ENCODE peak calls at places on chromosomes 16 and 17, in six cellular contexts. One of them, this sample, is unnamed.

GRCh38 chr17:67819722-67820121 is 5.6 kb upstream of the BPTF start:
- DNase-seq in body of pancreas: no peak
- DNase-seq in prostate gland: no peak
- DNase-seq in AG09309: no peak
- DNase-seq in foreskin fibroblast: no peak
- DNase-seq in Peyer's patch: no peak
- DNase-seq in this sample: no peak

GRCh38 chr16:87713469-87714229 is 52.1 kb downstream of the KLHDC4 start:
- DNase-seq in body of pancreas: no peak
- DNase-seq in prostate gland: no peak
- DNase-seq in AG09309: no peak
- DNase-seq in foreskin fibroblast: no peak
- DNase-seq in Peyer's patch: no peak
- DNase-seq in this sample: no peak

GRCh38 chr17:47996201-47996600 is 25.3 kb downstream of the CDK5RAP3 start:
- DNase-seq in body of pancreas: no peak
- DNase-seq in prostate gland: no peak
- DNase-seq in AG09309: no peak
- DNase-seq in foreskin fibroblast: no peak
- DNase-seq in Peyer's patch: no peak
- DNase-seq in this sample: peak; percentile 74

GRCh38 chr16:79571065-79571697 is 29.4 kb downstream of the MAF start:
- DNase-seq in body of pancreas: no peak
- DNase-seq in prostate gland: no peak
- DNase-seq in AG09309: no peak
- DNase-seq in foreskin fibroblast: no peak
- DNase-seq in Peyer's patch: no peak
- DNase-seq in this sample: no peak

GRCh38 chr16:23052908-23053580 is 96.2 kb downstream of the USP31 start:
- DNase-seq in body of pancreas: no peak
- DNase-seq in prostate gland: no peak
- DNase-seq in AG09309: no peak
- DNase-seq in foreskin fibroblast: no peak
- DNase-seq in Peyer's patch: no peak
- DNase-seq in this sample: no peak

GRCh38 chr16:77059441-77059840 is 131.5 kb upstream of the MON1B start:
- DNase-seq in body of pancreas: peak; percentile 67
- DNase-seq in prostate gland: no peak
- DNase-seq in AG09309: no peak
- DNase-seq in foreskin fibroblast: no peak
- DNase-seq in Peyer's patch: no peak
- DNase-seq in this sample: no peak

GRCh38 chr16:51569204-51569911 is 418.3 kb upstream of the SALL1 start:
- DNase-seq in body of pancreas: no peak
- DNase-seq in prostate gland: no peak
- DNase-seq in AG09309: no peak
- DNase-seq in foreskin fibroblast: no peak
- DNase-seq in Peyer's patch: no peak
- DNase-seq in this sample: no peak

GRCh38 chr16:19284207-19284606 is 1.3 kb upstream of the CLEC19A start:
- DNase-seq in body of pancreas: peak; percentile 81
- DNase-seq in prostate gland: peak; percentile 92
- DNase-seq in AG09309: no peak
- DNase-seq in foreskin fibroblast: peak; percentile 2
- DNase-seq in Peyer's patch: no peak
- DNase-seq in this sample: no peak

GRCh38 chr17:41773731-41774193 is 12.7 kb downstream of the JUP start:
- DNase-seq in body of pancreas: no peak
- DNase-seq in prostate gland: no peak
- DNase-seq in AG09309: no peak
- DNase-seq in foreskin fibroblast: no peak
- DNase-seq in Peyer's patch: no peak
- DNase-seq in this sample: no peak

GRCh38 chr17:56172517-56172982 is 19.3 kb downstream of the ANKFN1 start:
- DNase-seq in body of pancreas: peak; percentile 19
- DNase-seq in prostate gland: peak; percentile 97
- DNase-seq in AG09309: no peak
- DNase-seq in foreskin fibroblast: no peak
- DNase-seq in Peyer's patch: no peak
- DNase-seq in this sample: no peak

GRCh38 chr16:51710186-51710585 is 559.1 kb upstream of the SALL1 start:
- DNase-seq in body of pancreas: no peak
- DNase-seq in prostate gland: no peak
- DNase-seq in AG09309: peak; percentile 0
- DNase-seq in foreskin fibroblast: no peak
- DNase-seq in Peyer's patch: no peak
- DNase-seq in this sample: no peak

GRCh38 chr16:85777583-85778310 is 21.6 kb downstream of the EMC8 start:
- DNase-seq in body of pancreas: no peak
- DNase-seq in prostate gland: peak; percentile 22
- DNase-seq in AG09309: no peak
- DNase-seq in foreskin fibroblast: peak; percentile 25
- DNase-seq in Peyer's patch: no peak
- DNase-seq in this sample: no peak

GRCh38 chr17:7495906-7496434 is 11.8 kb downstream of the POLR2A start:
- DNase-seq in body of pancreas: no peak
- DNase-seq in prostate gland: no peak
- DNase-seq in AG09309: no peak
- DNase-seq in foreskin fibroblast: no peak
- DNase-seq in Peyer's patch: no peak
- DNase-seq in this sample: no peak

GRCh38 chr16:67396159-67396774 is 3.0 kb upstream of the TPPP3 start:
- DNase-seq in body of pancreas: peak; percentile 92
- DNase-seq in prostate gland: peak; percentile 57
- DNase-seq in AG09309: no peak
- DNase-seq in foreskin fibroblast: peak; percentile 72
- DNase-seq in Peyer's patch: peak; percentile 92
- DNase-seq in this sample: peak; percentile 84

GRCh38 chr16:56111100-56111499 is 80.2 kb upstream of the GNAO1 start:
- DNase-seq in body of pancreas: no peak
- DNase-seq in prostate gland: no peak
- DNase-seq in AG09309: no peak
- DNase-seq in foreskin fibroblast: no peak
- DNase-seq in Peyer's patch: no peak
- DNase-seq in this sample: no peak

GRCh38 chr17:72515291-72516065 is 394.7 kb downstream of the SOX9 start:
- DNase-seq in body of pancreas: peak; percentile 66
- DNase-seq in prostate gland: peak; percentile 23
- DNase-seq in AG09309: no peak
- DNase-seq in foreskin fibroblast: peak; percentile 9
- DNase-seq in Peyer's patch: no peak
- DNase-seq in this sample: no peak

GRCh38 chr17:43406676-43407645 is 8.2 kb downstream of the ARL4D start:
- DNase-seq in body of pancreas: no peak
- DNase-seq in prostate gland: no peak
- DNase-seq in AG09309: no peak
- DNase-seq in foreskin fibroblast: peak; percentile 47
- DNase-seq in Peyer's patch: peak; percentile 14
- DNase-seq in this sample: no peak

GRCh38 chr17:66339563-66339962 is 37.1 kb downstream of the PRKCA start:
- DNase-seq in body of pancreas: no peak
- DNase-seq in prostate gland: no peak
- DNase-seq in AG09309: no peak
- DNase-seq in foreskin fibroblast: no peak
- DNase-seq in Peyer's patch: no peak
- DNase-seq in this sample: no peak

GRCh38 chr17:72812823-72813222 is 279.7 kb downstream of the SLC39A11 start:
- DNase-seq in body of pancreas: no peak
- DNase-seq in prostate gland: no peak
- DNase-seq in AG09309: no peak
- DNase-seq in foreskin fibroblast: peak; percentile 28
- DNase-seq in Peyer's patch: no peak
- DNase-seq in this sample: no peak

GRCh38 chr16:15034266-15035162 is 21.4 kb downstream of the NTAN1 start:
- DNase-seq in body of pancreas: no peak
- DNase-seq in prostate gland: no peak
- DNase-seq in AG09309: no peak
- DNase-seq in foreskin fibroblast: no peak
- DNase-seq in Peyer's patch: peak; percentile 35
- DNase-seq in this sample: no peak

DNA sequence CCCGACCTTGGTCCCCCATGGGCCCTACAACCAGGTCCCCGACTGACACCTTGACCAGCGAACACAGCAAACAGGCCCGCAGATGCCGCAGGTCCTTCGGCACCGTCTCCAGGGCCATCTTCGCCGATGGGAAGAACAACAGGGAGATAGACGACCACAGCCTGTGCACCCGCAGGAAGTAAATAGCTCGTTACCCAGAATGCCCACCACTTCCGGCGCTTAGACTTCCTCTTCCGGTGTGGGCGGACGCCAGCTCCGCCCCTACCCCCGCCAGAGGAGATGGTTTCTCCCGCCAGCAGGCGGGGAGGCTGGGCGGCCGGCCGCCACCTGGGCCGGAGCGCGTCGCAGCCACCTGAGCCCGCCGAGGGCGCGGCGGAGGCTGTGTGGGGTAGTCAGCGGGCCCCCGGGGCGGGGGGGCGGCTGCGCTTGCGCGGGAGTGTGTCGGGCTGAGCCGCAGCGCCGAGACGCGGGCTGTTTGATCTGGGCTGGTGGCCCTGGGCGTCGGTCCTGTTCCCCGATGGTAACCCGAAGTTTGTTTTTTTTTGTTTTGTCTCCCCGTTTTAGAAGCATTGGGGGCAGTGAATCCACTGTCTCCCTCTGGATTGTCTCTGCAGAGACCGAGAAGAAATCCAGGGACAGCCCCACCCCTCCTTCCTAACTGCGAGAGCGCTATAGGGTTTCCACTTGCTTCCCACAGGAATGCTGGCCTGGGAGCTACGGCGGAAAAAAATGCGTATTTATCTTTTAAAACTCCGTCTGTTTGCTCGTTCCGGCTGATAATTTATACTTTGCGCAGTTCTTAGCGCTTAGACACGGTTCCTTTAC is at the start of gene SUPT4H1:
- DNase-seq in body of pancreas: peak; percentile 93
- DNase-seq in prostate gland: peak; percentile 91
- DNase-seq in AG09309: peak; percentile 61
- DNase-seq in foreskin fibroblast: peak; percentile 89
- DNase-seq in Peyer's patch: peak; percentile 95
- DNase-seq in this sample: peak; percentile 87
- TF ChIP-seq CTCF in body of pancreas: no peak
- TF ChIP-seq CTCF in prostate gland: peak; percentile 66
- TF ChIP-seq CTCF in AG09309: no peak
- TF ChIP-seq CTCF in foreskin fibroblast: no peak
- TF ChIP-seq CTCF in Peyer's patch: peak; percentile 26
- TF ChIP-seq CTCF in this sample: no peak

GRCh38 chr17:80921741-80922579 is 69.7 kb upstream of the CHMP6 start:
- DNase-seq in body of pancreas: peak; percentile 2
- DNase-seq in prostate gland: no peak
- DNase-seq in AG09309: no peak
- DNase-seq in foreskin fibroblast: no peak
- DNase-seq in Peyer's patch: peak; percentile 40
- DNase-seq in this sample: no peak

GRCh38 chr17:80924111-80924806 is 67.4 kb upstream of the CHMP6 start:
- DNase-seq in body of pancreas: peak; percentile 2
- DNase-seq in prostate gland: no peak
- DNase-seq in AG09309: no peak
- DNase-seq in foreskin fibroblast: no peak
- DNase-seq in Peyer's patch: peak; percentile 22
- DNase-seq in this sample: no peak

GRCh38 chr17:80923211-80924110 is 68.2 kb upstream of the CHMP6 start:
- DNase-seq in body of pancreas: peak; percentile 1
- DNase-seq in prostate gland: no peak
- DNase-seq in AG09309: no peak
- DNase-seq in foreskin fibroblast: no peak
- DNase-seq in Peyer's patch: peak; percentile 30
- DNase-seq in this sample: no peak

GRCh38 chr17:80921159-80921558 is 70.5 kb upstream of the CHMP6 start:
- DNase-seq in body of pancreas: peak; percentile 3
- DNase-seq in prostate gland: no peak
- DNase-seq in AG09309: no peak
- DNase-seq in foreskin fibroblast: no peak
- DNase-seq in Peyer's patch: peak; percentile 34
- DNase-seq in this sample: no peak

DNA sequence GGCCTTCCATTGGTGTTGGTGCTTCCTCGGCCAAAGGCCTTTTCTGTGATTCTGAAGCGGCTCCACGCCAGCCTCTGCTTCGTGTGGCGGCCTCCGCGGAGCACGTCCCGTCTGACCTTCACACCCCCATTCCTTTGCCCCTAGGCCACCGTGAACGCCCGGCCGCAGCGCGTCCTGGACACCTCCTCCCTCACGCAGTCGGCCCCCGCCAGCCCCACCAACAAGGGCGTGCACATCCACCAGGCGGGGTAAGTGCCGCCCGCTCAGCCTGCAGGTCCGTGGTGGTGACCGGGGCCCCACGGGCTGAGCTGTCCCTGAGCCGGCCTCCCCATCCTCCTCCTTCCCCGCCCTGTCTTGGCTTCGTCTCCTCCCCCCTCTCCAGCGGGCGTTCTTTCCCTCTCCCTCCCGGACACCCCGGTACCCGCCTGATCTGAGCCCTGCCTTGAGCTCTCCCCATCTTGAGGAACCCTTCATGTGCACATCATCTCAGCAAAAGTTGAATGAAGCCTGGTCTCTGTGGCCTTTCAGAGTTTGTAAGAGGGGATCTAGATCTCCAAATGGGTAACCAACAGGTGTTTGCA is 69.0 kb upstream of the CHMP6 start:
- DNase-seq in body of pancreas: no peak
- DNase-seq in prostate gland: no peak
- DNase-seq in AG09309: no peak
- DNase-seq in foreskin fibroblast: no peak
- DNase-seq in Peyer's patch: peak; percentile 39
- DNase-seq in this sample: no peak
- TF ChIP-seq CTCF in body of pancreas: no peak
- TF ChIP-seq CTCF in prostate gland: no peak
- TF ChIP-seq CTCF in AG09309: no peak
- TF ChIP-seq CTCF in foreskin fibroblast: no peak
- TF ChIP-seq CTCF in Peyer's patch: no peak
- TF ChIP-seq CTCF in this sample: no peak

DNA sequence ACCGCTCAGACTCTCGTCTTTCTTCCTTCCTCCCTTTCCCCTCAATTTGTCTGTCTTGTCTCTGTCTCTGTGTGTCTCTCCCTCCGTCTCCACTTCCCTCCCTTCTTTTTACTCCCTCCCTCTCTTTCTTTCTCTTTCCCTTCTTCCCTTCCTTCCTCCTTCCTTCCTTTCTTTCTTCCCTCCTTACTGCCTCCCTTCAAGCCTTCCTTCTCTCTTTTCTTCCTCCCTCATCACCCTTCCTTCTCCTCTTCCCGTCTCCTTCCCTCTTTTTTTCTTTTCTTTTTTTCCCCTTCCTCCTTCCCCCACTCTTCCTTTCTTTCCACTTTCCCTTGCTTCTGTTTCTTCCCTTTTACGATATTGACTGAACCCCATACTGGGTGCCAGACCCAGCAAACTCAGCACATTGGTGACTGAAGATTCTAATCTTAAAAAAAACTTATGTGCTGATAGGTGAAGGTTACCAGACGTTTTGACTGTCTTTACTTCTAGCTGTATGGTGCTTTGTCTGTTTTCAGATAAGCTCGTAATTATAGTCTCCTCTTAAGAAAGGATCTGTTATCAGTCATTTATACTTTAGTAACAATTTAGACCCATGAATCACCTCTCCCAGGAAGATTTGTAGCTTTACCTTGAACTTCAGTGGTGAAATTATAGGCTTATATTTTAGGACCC is 481 bp upstream of the BRD7 start:
- DNase-seq in body of pancreas: no peak
- DNase-seq in prostate gland: no peak
- DNase-seq in AG09309: no peak
- DNase-seq in foreskin fibroblast: no peak
- DNase-seq in Peyer's patch: no peak
- DNase-seq in this sample: no peak
- TF ChIP-seq CTCF in body of pancreas: peak; percentile 30
- TF ChIP-seq CTCF in prostate gland: no peak
- TF ChIP-seq CTCF in AG09309: no peak
- TF ChIP-seq CTCF in foreskin fibroblast: no peak
- TF ChIP-seq CTCF in Peyer's patch: no peak
- TF ChIP-seq CTCF in this sample: no peak

GRCh38 chr17:351436-351713 is 1.2 kb downstream of the RPH3AL start:
- DNase-seq in body of pancreas: no peak
- DNase-seq in prostate gland: no peak
- DNase-seq in AG09309: no peak
- DNase-seq in foreskin fibroblast: no peak
- DNase-seq in Peyer's patch: no peak
- DNase-seq in this sample: no peak
- TF ChIP-seq CTCF in body of pancreas: no peak
- TF ChIP-seq CTCF in prostate gland: no peak
- TF ChIP-seq CTCF in AG09309: no peak
- TF ChIP-seq CTCF in foreskin fibroblast: no peak
- TF ChIP-seq CTCF in Peyer's patch: no peak
- TF ChIP-seq CTCF in this sample: no peak